ENCODE peak calls at places on chromosome 15, in six cellular contexts. M is HL-60, G is glutamatergic neuron, X is kidney, O is nephron progenitor cell, T is adrenal gland. U is an unnamed sample.

GRCh38 chr15:83036253-83036652 is 24.8 kb upstream of the C15orf40 start:
- DNase-seq in X (no peak), M (no peak), G (no peak), T (no peak), O (no peak), U (no peak)

GRCh38 chr15:87154771-87155170 is 1075.1 kb downstream of the AGBL1 start:
- DNase-seq in O (no peak), T (no peak), G (no peak), X (no peak), M (no peak), U (no peak)

GRCh38 chr15:45612790-45613415 is 21.9 kb upstream of the SQOR start:
- DNase-seq in G (no peak), O (no peak), X (no peak), T (no peak), M (no peak), U (no peak)

GRCh38 chr15:40349163-40349562 is 1.7 kb upstream of the PHGR1 start:
- DNase-seq in M (no peak), O (no peak), T (no peak), X (peak; percentile 48), G (no peak), U (no peak)

GRCh38 chr15:35080226-35080625 is 4.9 kb downstream of the NANOGP8 start:
- DNase-seq in T (no peak), X (no peak), M (no peak), O (no peak), G (no peak), U (no peak)

GRCh38 chr15:82315519-82316246 is 33.6 kb downstream of the GOLGA6L10 start:
- DNase-seq in O (no peak), T (no peak), G (no peak), X (no peak), M (no peak), U (no peak)

GRCh38 chr15:34754674-34755418 is at the start of gene GJD2:
- DNase-seq in M (no peak), O (peak; percentile 64), T (peak; percentile 75), X (peak; percentile 65), G (peak; percentile 68), U (no peak)

GRCh38 chr15:66924889-66925288 is 140.5 kb upstream of the SMAD3 start:
- DNase-seq in G (no peak), X (no peak), O (no peak), M (no peak), T (no peak), U (no peak)

GRCh38 chr15:40368701-40369473 is 10.9 kb downstream of the DISP2 start:
- DNase-seq in M (no peak), X (no peak), O (no peak), T (no peak), G (no peak), U (no peak)

GRCh38 chr15:92448370-92448769 is 54.7 kb downstream of the ST8SIA2 start:
- DNase-seq in G (no peak), O (no peak), M (no peak), X (no peak), T (no peak), U (no peak)

GRCh38 chr15:67175643-67176071 is 78.8 kb downstream of the AAGAB start:
- DNase-seq in G (no peak), T (peak; percentile 70), M (peak; percentile 94), O (no peak), X (no peak), U (peak; percentile 66)

GRCh38 chr15:67072951-67073350 is 7.5 kb downstream of the SMAD3 start:
- DNase-seq in G (no peak), X (no peak), T (no peak), O (no peak), M (no peak), U (no peak)

GRCh38 chr15:40990080-40990479 is 36.8 kb downstream of the CHAC1 start:
- DNase-seq in T (no peak), M (no peak), G (no peak), X (no peak), O (no peak), U (no peak)

GRCh38 chr15:66628976-66629723 is 63.4 kb upstream of the LCTL start:
- DNase-seq in M (no peak), O (no peak), X (no peak), G (no peak), T (no peak), U (no peak)

GRCh38 chr15:88246666-88247446 is 9.7 kb downstream of the NTRK3 start:
- DNase-seq in M (peak; percentile 66), X (peak; percentile 87), T (peak; percentile 89), O (peak; percentile 87), G (peak; percentile 87), U (peak; percentile 83)

GRCh38 chr15:90665288-90666134 is 51.6 kb upstream of the BLM start:
- DNase-seq in G (peak; percentile 59), T (peak; percentile 85), O (no peak), X (peak; percentile 93), M (peak; percentile 61), U (peak; percentile 81)

GRCh38 chr15:33031324-33031736 is 163.2 kb downstream of the FMN1 start:
- DNase-seq in X (no peak), G (no peak), O (no peak), M (no peak), T (peak; percentile 62), U (no peak)

GRCh38 chr15:22952826-22953579 is 27.2 kb downstream of the CYFIP1 start:
- DNase-seq in T (no peak), X (no peak), O (no peak), M (no peak), G (no peak), U (no peak)

GRCh38 chr15:99241752-99242151 is 7.6 kb downstream of the TTC23 start:
- DNase-seq in M (no peak), O (no peak), G (no peak), T (peak; percentile 57), X (no peak), U (no peak)

GRCh38 chr15:69973102-69973714 is 124.5 kb downstream of the TLE3 start:
- DNase-seq in G (no peak), T (no peak), O (peak; percentile 29), M (peak; percentile 43), X (no peak), U (no peak)

GRCh38 chr15:72117698-72118399 is at the start of gene MYO9A:
- DNase-seq in X (peak; percentile 100), M (peak; percentile 98), T (peak; percentile 99), G (peak; percentile 97), O (peak; percentile 98), U (peak; percentile 98)
- TF ChIP-seq CTCF in X (no peak), M (no peak), T (no peak), G (no peak), O (no peak), U (no peak)

GRCh38 chr15:95021816-95022215 is 790.5 kb downstream of the MCTP2 start:
- DNase-seq in M (no peak), T (no peak), G (no peak), O (no peak), X (no peak), U (no peak)

GRCh38 chr15:95018888-95019545 is 787.7 kb downstream of the MCTP2 start:
- DNase-seq in M (no peak), T (no peak), X (no peak), O (no peak), G (no peak), U (no peak)

GRCh38 chr15:95025924-95026728 is 794.8 kb downstream of the MCTP2 start:
- DNase-seq in O (peak; percentile 78), M (peak; percentile 59), G (peak; percentile 70), X (no peak), T (peak; percentile 66), U (peak; percentile 4)

GRCh38 chr15:95019907-95020306 is 788.5 kb downstream of the MCTP2 start:
- DNase-seq in M (no peak), T (no peak), G (no peak), X (no peak), O (no peak), U (no peak)

GRCh38 chr15:95024388-95024787 is 793.0 kb downstream of the MCTP2 start:
- DNase-seq in M (peak; percentile 4), O (no peak), G (no peak), X (no peak), T (no peak), U (no peak)
- TF ChIP-seq CTCF in M (peak; percentile 11), O (peak; percentile 54), G (peak; percentile 38), X (no peak), T (no peak), U (no peak)

GRCh38 chr15:52796742-52797515 is 6.8 kb upstream of the ONECUT1 start:
- DNase-seq in T (no peak), O (no peak), X (no peak), M (no peak), G (no peak), U (no peak)

GRCh38 chr15:52796228-52796521 is 6.0 kb upstream of the ONECUT1 start:
- DNase-seq in M (no peak), O (no peak), G (no peak), T (no peak), X (no peak), U (no peak)

GRCh38 chr15:52797625-52798501 is 7.7 kb upstream of the ONECUT1 start:
- DNase-seq in G (no peak), M (no peak), O (peak; percentile 25), X (no peak), T (no peak), U (no peak)

GRCh38 chr15:52799145-52799811 is 9.1 kb upstream of the ONECUT1 start:
- DNase-seq in G (no peak), O (no peak), T (no peak), X (no peak), M (no peak), U (no peak)

DNA sequence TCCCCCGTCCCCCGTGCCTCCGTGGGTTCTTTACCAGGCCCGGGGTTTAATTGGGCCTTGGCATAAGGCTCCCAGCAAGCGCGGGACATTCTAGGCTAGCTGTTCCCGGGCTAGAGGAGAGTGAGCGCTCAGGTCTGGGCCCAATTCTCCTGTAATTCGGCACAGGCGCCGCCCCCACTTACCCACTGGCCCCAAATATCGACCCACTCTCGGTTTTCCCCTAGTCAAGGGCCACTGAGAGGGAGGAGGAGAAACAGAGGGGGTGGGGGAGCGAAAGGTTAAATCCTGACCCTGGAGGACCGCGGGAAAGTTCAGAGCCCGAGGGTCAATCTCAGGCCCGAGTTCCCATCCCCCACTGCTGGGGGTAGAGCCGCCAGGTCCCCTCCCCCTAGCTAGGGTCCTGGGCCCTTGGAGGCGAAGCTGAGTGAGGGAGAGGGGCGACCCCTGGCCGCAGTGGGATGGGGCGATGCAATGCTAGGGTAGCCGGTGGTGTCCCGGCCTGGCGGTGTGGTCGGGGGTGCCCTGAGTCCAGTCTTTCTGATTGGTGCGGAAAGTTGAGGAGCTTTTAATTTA is 8.5 kb upstream of the ONECUT1 start:
- DNase-seq in T (no peak), G (no peak), X (no peak), M (no peak), O (peak; percentile 30), U (no peak)
- TF ChIP-seq CTCF in T (no peak), G (no peak), X (no peak), M (no peak), O (no peak), U (no peak)

GRCh38 chr15:58760385-58761009 is 10.6 kb upstream of the MINDY2 start:
- DNase-seq in G (no peak), X (no peak), M (peak; percentile 49), T (no peak), O (no peak), U (no peak)

GRCh38 chr15:58755350-58755749 is 5.8 kb upstream of the ADAM10 start:
- DNase-seq in O (no peak), G (no peak), M (no peak), T (no peak), X (no peak), U (no peak)

GRCh38 chr15:58755956-58756355 is 6.4 kb upstream of the ADAM10 start:
- DNase-seq in G (no peak), M (no peak), O (no peak), X (no peak), T (no peak), U (no peak)

GRCh38 chr15:58761010-58761388 is 10.1 kb upstream of the MINDY2 start:
- DNase-seq in O (no peak), M (no peak), X (no peak), G (no peak), T (no peak), U (no peak)

GRCh38 chr15:58758141-58758540 is 8.6 kb upstream of the ADAM10 start:
- DNase-seq in T (no peak), X (no peak), O (no peak), M (no peak), G (no peak), U (peak; percentile 43)
- TF ChIP-seq CTCF in T (peak; percentile 37), X (peak; percentile 37), O (no peak), M (no peak), G (no peak), U (no peak)

U was measured in GM20000.